ENCODE peak calls at places on chromosomes 11 and 22, in five cellular contexts. One of them, this sample, is unnamed.

GRCh38 chr11:3188496-3189192 is 23.5 kb upstream of the OSBPL5 start:
- DNase-seq in amygdala: no peak
- DNase-seq in stimulated activated CD8-positive, alpha-beta memory T cell treated with anti-CD3 and anti-CD28 coated beads, Interleukin-4, amount 100 ng/mL, for 1 hour: no peak
- DNase-seq in effector memory CD8-positive, alpha-beta T cell: no peak
- DNase-seq in brain microvascular endothelial cell: no peak
- DNase-seq in this sample: no peak

GRCh38 chr22:37358917-37359316 is 68.4 kb downstream of the ELFN2 start:
- DNase-seq in amygdala: no peak
- DNase-seq in stimulated activated CD8-positive, alpha-beta memory T cell treated with anti-CD3 and anti-CD28 coated beads, Interleukin-4, amount 100 ng/mL, for 1 hour: no peak
- DNase-seq in effector memory CD8-positive, alpha-beta T cell: no peak
- DNase-seq in brain microvascular endothelial cell: no peak
- DNase-seq in this sample: no peak

GRCh38 chr22:43110927-43111623 is 525 bp downstream of the BIK start:
- DNase-seq in amygdala: no peak
- DNase-seq in stimulated activated CD8-positive, alpha-beta memory T cell treated with anti-CD3 and anti-CD28 coated beads, Interleukin-4, amount 100 ng/mL, for 1 hour: no peak
- DNase-seq in effector memory CD8-positive, alpha-beta T cell: peak
- DNase-seq in brain microvascular endothelial cell: no peak
- DNase-seq in this sample: no peak

GRCh38 chr11:112293614-112294013 is 33.0 kb upstream of the PLET1 start:
- DNase-seq in amygdala: no peak
- DNase-seq in stimulated activated CD8-positive, alpha-beta memory T cell treated with anti-CD3 and anti-CD28 coated beads, Interleukin-4, amount 100 ng/mL, for 1 hour: no peak
- DNase-seq in effector memory CD8-positive, alpha-beta T cell: no peak
- DNase-seq in brain microvascular endothelial cell: no peak
- DNase-seq in this sample: no peak

GRCh38 chr11:15493066-15493465 is 378.3 kb downstream of the INSC start:
- DNase-seq in amygdala: no peak
- DNase-seq in stimulated activated CD8-positive, alpha-beta memory T cell treated with anti-CD3 and anti-CD28 coated beads, Interleukin-4, amount 100 ng/mL, for 1 hour: no peak
- DNase-seq in effector memory CD8-positive, alpha-beta T cell: no peak
- DNase-seq in brain microvascular endothelial cell: peak
- DNase-seq in this sample: no peak

GRCh38 chr22:50112151-50113118 is 22.6 kb downstream of the MOV10L1 start:
- DNase-seq in amygdala: no peak
- DNase-seq in stimulated activated CD8-positive, alpha-beta memory T cell treated with anti-CD3 and anti-CD28 coated beads, Interleukin-4, amount 100 ng/mL, for 1 hour: no peak
- DNase-seq in effector memory CD8-positive, alpha-beta T cell: no peak
- DNase-seq in brain microvascular endothelial cell: peak
- DNase-seq in this sample: no peak

GRCh38 chr11:73177380-73178091 is 35.4 kb upstream of the FCHSD2 start:
- DNase-seq in amygdala: peak
- DNase-seq in stimulated activated CD8-positive, alpha-beta memory T cell treated with anti-CD3 and anti-CD28 coated beads, Interleukin-4, amount 100 ng/mL, for 1 hour: no peak
- DNase-seq in effector memory CD8-positive, alpha-beta T cell: no peak
- DNase-seq in brain microvascular endothelial cell: no peak
- DNase-seq in this sample: no peak

GRCh38 chr22:23521442-23522113 is 58.5 kb downstream of the IGLL1 start:
- DNase-seq in amygdala: peak
- DNase-seq in stimulated activated CD8-positive, alpha-beta memory T cell treated with anti-CD3 and anti-CD28 coated beads, Interleukin-4, amount 100 ng/mL, for 1 hour: peak
- DNase-seq in effector memory CD8-positive, alpha-beta T cell: peak
- DNase-seq in brain microvascular endothelial cell: peak
- DNase-seq in this sample: peak

GRCh38 chr11:114182471-114182968 is 113.7 kb upstream of the NNMT start:
- DNase-seq in amygdala: no peak
- DNase-seq in stimulated activated CD8-positive, alpha-beta memory T cell treated with anti-CD3 and anti-CD28 coated beads, Interleukin-4, amount 100 ng/mL, for 1 hour: no peak
- DNase-seq in effector memory CD8-positive, alpha-beta T cell: no peak
- DNase-seq in brain microvascular endothelial cell: no peak
- DNase-seq in this sample: no peak

GRCh38 chr11:116601734-116602636 is 170.8 kb downstream of the BUD13 start:
- DNase-seq in amygdala: no peak
- DNase-seq in stimulated activated CD8-positive, alpha-beta memory T cell treated with anti-CD3 and anti-CD28 coated beads, Interleukin-4, amount 100 ng/mL, for 1 hour: no peak
- DNase-seq in effector memory CD8-positive, alpha-beta T cell: no peak
- DNase-seq in brain microvascular endothelial cell: peak
- DNase-seq in this sample: no peak

GRCh38 chr11:106178361-106178760 is 100.9 kb downstream of the AASDHPPT start:
- DNase-seq in amygdala: no peak
- DNase-seq in stimulated activated CD8-positive, alpha-beta memory T cell treated with anti-CD3 and anti-CD28 coated beads, Interleukin-4, amount 100 ng/mL, for 1 hour: no peak
- DNase-seq in effector memory CD8-positive, alpha-beta T cell: no peak
- DNase-seq in brain microvascular endothelial cell: no peak
- DNase-seq in this sample: no peak

GRCh38 chr11:77115181-77115611 is 12.6 kb downstream of the OMP start:
- DNase-seq in amygdala: no peak
- DNase-seq in stimulated activated CD8-positive, alpha-beta memory T cell treated with anti-CD3 and anti-CD28 coated beads, Interleukin-4, amount 100 ng/mL, for 1 hour: no peak
- DNase-seq in effector memory CD8-positive, alpha-beta T cell: no peak
- DNase-seq in brain microvascular endothelial cell: no peak
- DNase-seq in this sample: no peak

GRCh38 chr11:123650901-123651300 is 3.5 kb downstream of the SCN3B start:
- DNase-seq in amygdala: no peak
- DNase-seq in stimulated activated CD8-positive, alpha-beta memory T cell treated with anti-CD3 and anti-CD28 coated beads, Interleukin-4, amount 100 ng/mL, for 1 hour: no peak
- DNase-seq in effector memory CD8-positive, alpha-beta T cell: no peak
- DNase-seq in brain microvascular endothelial cell: no peak
- DNase-seq in this sample: no peak

GRCh38 chr11:117600976-117601708 is 195.9 kb downstream of the DSCAML1 start:
- DNase-seq in amygdala: no peak
- DNase-seq in stimulated activated CD8-positive, alpha-beta memory T cell treated with anti-CD3 and anti-CD28 coated beads, Interleukin-4, amount 100 ng/mL, for 1 hour: no peak
- DNase-seq in effector memory CD8-positive, alpha-beta T cell: no peak
- DNase-seq in brain microvascular endothelial cell: no peak
- DNase-seq in this sample: no peak

GRCh38 chr11:69244286-69244685 is 49.7 kb upstream of the MYEOV start:
- DNase-seq in amygdala: no peak
- DNase-seq in stimulated activated CD8-positive, alpha-beta memory T cell treated with anti-CD3 and anti-CD28 coated beads, Interleukin-4, amount 100 ng/mL, for 1 hour: no peak
- DNase-seq in effector memory CD8-positive, alpha-beta T cell: no peak
- DNase-seq in brain microvascular endothelial cell: no peak
- DNase-seq in this sample: no peak

GRCh38 chr11:120801801-120802689 is 221.9 kb upstream of the TBCEL start:
- DNase-seq in amygdala: peak
- DNase-seq in stimulated activated CD8-positive, alpha-beta memory T cell treated with anti-CD3 and anti-CD28 coated beads, Interleukin-4, amount 100 ng/mL, for 1 hour: peak
- DNase-seq in effector memory CD8-positive, alpha-beta T cell: peak
- DNase-seq in brain microvascular endothelial cell: peak
- DNase-seq in this sample: no peak

GRCh38 chr11:69251639-69252493 is 42.1 kb upstream of the MYEOV start:
- DNase-seq in amygdala: no peak
- DNase-seq in stimulated activated CD8-positive, alpha-beta memory T cell treated with anti-CD3 and anti-CD28 coated beads, Interleukin-4, amount 100 ng/mL, for 1 hour: no peak
- DNase-seq in effector memory CD8-positive, alpha-beta T cell: no peak
- DNase-seq in brain microvascular endothelial cell: no peak
- DNase-seq in this sample: no peak

GRCh38 chr22:41725510-41726110 is 26.3 kb downstream of the MEI1 start:
- DNase-seq in amygdala: no peak
- DNase-seq in stimulated activated CD8-positive, alpha-beta memory T cell treated with anti-CD3 and anti-CD28 coated beads, Interleukin-4, amount 100 ng/mL, for 1 hour: no peak
- DNase-seq in effector memory CD8-positive, alpha-beta T cell: no peak
- DNase-seq in brain microvascular endothelial cell: peak
- DNase-seq in this sample: no peak

GRCh38 chr11:19379465-19379864 is 138.7 kb upstream of the E2F8 start:
- DNase-seq in amygdala: no peak
- DNase-seq in stimulated activated CD8-positive, alpha-beta memory T cell treated with anti-CD3 and anti-CD28 coated beads, Interleukin-4, amount 100 ng/mL, for 1 hour: no peak
- DNase-seq in effector memory CD8-positive, alpha-beta T cell: no peak
- DNase-seq in brain microvascular endothelial cell: no peak
- DNase-seq in this sample: no peak

This sample was measured in GOT3.